ENCODE peak calls at places on chromosomes 11 and 22, in ten cellular contexts. D is heart left ventricle, E is endodermal cell, J is GM10248, H is non-pigmented ciliary epithelial cell, Q is T-helper 2 cell, G is EL, A is T-helper 9 cell, T is HT-29, C is lower leg skin. X is an unnamed sample.

GRCh38 chr11:62671272-62671603 is 235 bp upstream of the UQCC3 start:
- DNase-seq in D (no peak), E (no peak), J (no peak), H (no peak), Q (peak; percentile 27), G (no peak), A (no peak), T (no peak), C (no peak), X (peak; percentile 41)

GRCh38 chr11:77267910-77268309 is 33.6 kb downstream of the GDPD4 start:
- DNase-seq in D (no peak), E (no peak), J (no peak), H (peak; percentile 67), Q (no peak), G (peak; percentile 79), A (no peak), T (no peak), C (no peak), X (no peak)

GRCh38 chr11:13141731-13142724 is 132.9 kb downstream of the RASSF10 start:
- DNase-seq in D (peak; percentile 33), E (no peak), J (no peak), H (no peak), Q (no peak), G (no peak), A (no peak), T (no peak), C (no peak), X (no peak)

GRCh38 chr22:38482662-38483308 is 14.9 kb downstream of the KDELR3 start:
- DNase-seq in D (no peak), E (no peak), J (no peak), H (no peak), Q (no peak), G (no peak), A (no peak), T (no peak), C (no peak), X (no peak)

GRCh38 chr11:26493616-26494015 is 78.4 kb downstream of the MUC15 start:
- DNase-seq in D (no peak), E (no peak), J (no peak), H (no peak), Q (no peak), G (no peak), A (no peak), T (no peak), C (no peak), X (no peak)

GRCh38 chr11:69339916-69340565 is 46.1 kb downstream of the MYEOV start:
- DNase-seq in D (no peak), E (peak; percentile 14), J (no peak), H (no peak), Q (no peak), G (no peak), A (no peak), T (no peak), C (peak; percentile 36), X (no peak)

GRCh38 chr11:117857734-117858369 is 18.6 kb downstream of the FXYD6 start:
- DNase-seq in D (peak; percentile 22), E (peak; percentile 24), J (no peak), H (no peak), Q (no peak), G (no peak), A (no peak), T (no peak), C (peak; percentile 68), X (no peak)

GRCh38 chr11:102473543-102473942 is 21.0 kb upstream of the TMEM123 start:
- DNase-seq in D (no peak), E (no peak), J (no peak), H (no peak), Q (no peak), G (no peak), A (no peak), T (peak; percentile 91), C (no peak), X (no peak)

GRCh38 chr11:123461164-123461563 is 31.1 kb downstream of the GRAMD1B start:
- DNase-seq in D (peak; percentile 54), E (no peak), J (no peak), H (no peak), Q (no peak), G (no peak), A (no peak), T (no peak), C (peak; percentile 90), X (no peak)

GRCh38 chr11:57279131-57279530 is 42.1 kb upstream of the APLNR start:
- DNase-seq in D (no peak), E (no peak), J (no peak), H (no peak), Q (no peak), G (peak; percentile 27), A (no peak), T (no peak), C (peak; percentile 29), X (no peak)

GRCh38 chr11:2526808-2527381 is 82.1 kb downstream of the KCNQ1 start:
- DNase-seq in D (peak; percentile 51), E (peak; percentile 68), J (peak; percentile 78), H (no peak), Q (peak; percentile 3), G (no peak), A (no peak), T (peak; percentile 74), C (peak; percentile 90), X (peak; percentile 60)

GRCh38 chr11:134341805-134342571 is 10.2 kb downstream of the GLB1L2 start:
- DNase-seq in D (no peak), E (no peak), J (no peak), H (no peak), Q (no peak), G (no peak), A (no peak), T (no peak), C (peak; percentile 52), X (no peak)

GRCh38 chr11:62858201-62858600 is 18.8 kb upstream of the WDR74 start:
- DNase-seq in D (no peak), E (no peak), J (no peak), H (no peak), Q (no peak), G (no peak), A (no peak), T (no peak), C (no peak), X (no peak)

X was measured in H1.